ENCODE peak calls at places on chromosomes 11 and 22, in ten cellular contexts. T, Q, V, I, O, C, U, K, B and W are unnamed samples.

GRCh38 chr11:57475671-57476222 is 15.4 kb downstream of the RTN4RL2 start:
- ATAC-seq in B (no peak), C (no peak), U (no peak), T (no peak), V (no peak), I (no peak), K (no peak), Q (no peak), O (no peak), W (no peak)

GRCh38 chr11:108338750-108339149 is 115.9 kb downstream of the ATM start:
- ATAC-seq in O (no peak), V (no peak), I (peak; percentile 25), B (no peak), Q (no peak), U (no peak), K (no peak), C (no peak), T (no peak), W (no peak)

GRCh38 chr11:116119158-116119557 is 614.9 kb upstream of the CADM1 start:
- ATAC-seq in U (no peak), B (no peak), T (no peak), V (no peak), O (no peak), Q (no peak), K (no peak), C (no peak), I (no peak), W (no peak)

GRCh38 chr11:71180694-71181466 is 71.5 kb downstream of the SHANK2 start:
- ATAC-seq in U (no peak), O (no peak), I (no peak), V (no peak), T (no peak), Q (no peak), K (no peak), B (no peak), C (no peak), W (no peak)

GRCh38 chr22:41943661-41944209 is 3.2 kb downstream of the CENPM start:
- ATAC-seq in U (no peak), C (no peak), B (no peak), I (no peak), V (no peak), T (no peak), Q (no peak), O (no peak), K (no peak), W (no peak)

GRCh38 chr22:39179401-39179827 is 26.9 kb upstream of the CBX7 start:
- ATAC-seq in T (no peak), O (no peak), C (no peak), Q (no peak), I (no peak), K (no peak), B (no peak), U (no peak), V (no peak), W (no peak)

GRCh38 chr22:50111056-50111455 is 21.2 kb downstream of the MOV10L1 start:
- ATAC-seq in V (no peak), I (no peak), K (no peak), B (no peak), T (no peak), U (no peak), Q (no peak), O (no peak), C (no peak), W (no peak)

GRCh38 chr11:57727185-57727584 is 14.1 kb upstream of the SELENOH start:
- ATAC-seq in T (no peak), I (peak; percentile 70), O (no peak), U (no peak), B (no peak), C (no peak), Q (no peak), V (no peak), K (no peak), W (no peak)

GRCh38 chr11:128509990-128510389 is 77.4 kb downstream of the ETS1 start:
- ATAC-seq in O (no peak), I (peak; percentile 44), C (no peak), K (no peak), V (no peak), Q (no peak), U (no peak), B (no peak), T (no peak), W (peak; percentile 32)

GRCh38 chr11:86869531-86869930 is 69.2 kb downstream of the PRSS23 start:
- ATAC-seq in C (no peak), V (peak; percentile 59), U (no peak), O (no peak), Q (peak; percentile 23), I (no peak), T (peak; percentile 9), B (no peak), K (peak; percentile 17), W (peak; percentile 42)

GRCh38 chr11:87399341-87399740 is 361.6 kb downstream of the TMEM135 start:
- ATAC-seq in T (peak; percentile 53), B (no peak), K (no peak), C (no peak), Q (peak; percentile 60), U (peak; percentile 7), V (no peak), O (no peak), I (no peak), W (no peak)

GRCh38 chr11:67066333-67066709 is 9.7 kb downstream of the RHOD start:
- ATAC-seq in B (no peak), K (peak; percentile 25), Q (peak; percentile 68), T (peak; percentile 69), U (no peak), I (no peak), C (no peak), O (no peak), V (peak; percentile 9), W (no peak)

GRCh38 chr22:25350551-25350971 is 131.1 kb downstream of the CRYBB2 start:
- ATAC-seq in Q (no peak), K (no peak), B (no peak), V (no peak), T (no peak), O (no peak), U (no peak), C (no peak), I (no peak), W (no peak)

GRCh38 chr22:42655693-42656092 is 6.5 kb upstream of the CYB5R3 start:
- ATAC-seq in O (no peak), T (no peak), U (no peak), K (no peak), C (no peak), I (no peak), V (no peak), Q (no peak), B (peak; percentile 37), W (no peak)

GRCh38 chr11:14519692-14520085 is 497 bp downstream of the PSMA1 start:
- ATAC-seq in B (peak; percentile 39), K (peak; percentile 19), U (peak; percentile 67), I (peak; percentile 47), O (peak; percentile 50), C (no peak), Q (peak; percentile 3), V (peak; percentile 79), T (no peak), W (peak; percentile 74)

GRCh38 chr11:76674517-76675400 is 4.2 kb upstream of the LRRC32 start:
- ATAC-seq in T (no peak), U (no peak), V (no peak), I (no peak), O (no peak), K (no peak), C (no peak), B (no peak), Q (no peak), W (no peak)

GRCh38 chr22:39989633-39990032 is 5.1 kb upstream of the FAM83F start:
- ATAC-seq in B (no peak), T (peak; percentile 48), U (no peak), V (no peak), O (no peak), C (no peak), K (peak; percentile 47), Q (peak; percentile 57), I (no peak), W (no peak)

GRCh38 chr11:9859491-9860305 is 195.8 kb downstream of the SWAP70 start:
- ATAC-seq in I (no peak), U (no peak), C (no peak), K (no peak), Q (no peak), V (no peak), O (peak; percentile 59), B (peak; percentile 46), T (no peak), W (no peak)

GRCh38 chr11:34331329-34331728 is 26.5 kb downstream of the ABTB2 start:
- ATAC-seq in U (peak; percentile 53), C (no peak), O (no peak), K (no peak), B (no peak), T (no peak), I (peak; percentile 10), V (peak; percentile 80), Q (no peak), W (peak; percentile 93)

GRCh38 chr11:86578727-86579405 is 93.5 kb downstream of the ME3 start:
- ATAC-seq in K (no peak), U (no peak), I (no peak), C (no peak), V (no peak), T (no peak), O (no peak), Q (no peak), B (no peak), W (no peak)

GRCh38 chr11:94034207-94034606 is 13.1 kb downstream of the HEPHL1 start:
- ATAC-seq in T (no peak), C (no peak), U (no peak), O (no peak), K (no peak), I (no peak), V (no peak), B (no peak), Q (no peak), W (no peak)

GRCh38 chr22:45518580-45518991 is 15.9 kb downstream of the FBLN1 start:
- ATAC-seq in T (peak; percentile 66), C (no peak), I (peak; percentile 10), U (no peak), B (no peak), Q (peak; percentile 47), O (no peak), K (no peak), V (no peak), W (peak; percentile 46)

GRCh38 chr11:122642472-122642922 is 13.0 kb upstream of the UBASH3B start:
- ATAC-seq in I (peak; percentile 97), B (no peak), T (peak; percentile 43), O (no peak), Q (peak; percentile 43), U (peak; percentile 26), V (peak; percentile 95), C (peak; percentile 43), K (peak; percentile 57), W (peak; percentile 92)

GRCh38 chr11:75868990-75869389 is 54.0 kb downstream of the UVRAG start:
- ATAC-seq in U (no peak), V (no peak), O (no peak), B (no peak), K (peak; percentile 64), T (peak; percentile 24), Q (peak; percentile 40), I (no peak), C (no peak), W (no peak)

GRCh38 chr11:118106789-118107335 is 20.1 kb upstream of the SMIM35 start:
- ATAC-seq in T (no peak), C (no peak), B (no peak), K (no peak), U (no peak), I (peak; percentile 81), Q (no peak), V (peak; percentile 35), O (no peak), W (no peak)

GRCh38 chr22:31253949-31254348 is 38.3 kb downstream of the PIK3IP1 start:
- ATAC-seq in I (peak; percentile 91), V (no peak), B (no peak), O (no peak), C (no peak), Q (peak; percentile 72), U (no peak), K (peak; percentile 82), T (peak; percentile 35), W (no peak)

GRCh38 chr11:16979708-16980622 is 34.2 kb downstream of the PLEKHA7 start:
- ATAC-seq in B (no peak), O (no peak), I (no peak), K (no peak), T (no peak), U (no peak), Q (no peak), C (no peak), V (no peak), W (no peak)

GRCh38 chr22:45505991-45506743 is 3.5 kb downstream of the FBLN1 start:
- ATAC-seq in T (no peak), I (no peak), U (no peak), B (no peak), V (no peak), K (no peak), Q (no peak), C (no peak), O (no peak), W (no peak)